ENCODE peak calls at places on chromosomes 16 and 17, in six cellular contexts. E is H1, N is heart right ventricle, T is cardiac muscle cell, H is GM23338, K is ascending aorta. C is an unnamed sample.

GRCh38 chr17:57440522-57441269 is 184.4 kb downstream of the MSI2 start:
- DNase-seq in E (peak), N (peak), T (peak), H (peak), K (peak), C (peak)

GRCh38 chr16:78906135-78906534 is 694.4 kb downstream of the MAF start:
- DNase-seq in E (no peak), N (no peak), T (no peak), H (peak), K (no peak), C (no peak)

GRCh38 chr17:2468270-2468669 is 43.4 kb downstream of the METTL16 start:
- DNase-seq in E (no peak), N (no peak), T (no peak), H (no peak), K (no peak), C (no peak)

GRCh38 chr16:56919099-56919800 is 12.7 kb upstream of the HERPUD1 start:
- DNase-seq in E (no peak), N (no peak), T (no peak), H (no peak), K (no peak), C (no peak)

GRCh38 chr16:67841198-67841815 is 813 bp upstream of the THAP11 start:
- DNase-seq in E (no peak), N (no peak), T (no peak), H (peak), K (no peak), C (no peak)

GRCh38 chr17:4573682-4574081 is 10.6 kb upstream of the SMTNL2 start:
- DNase-seq in E (no peak), N (peak), T (no peak), H (no peak), K (no peak), C (no peak)

GRCh38 chr17:41049110-41049509 is 2.0 kb upstream of the KRTAP2-1 start:
- DNase-seq in E (no peak), N (no peak), T (no peak), H (no peak), K (no peak), C (no peak)

GRCh38 chr16:24216961-24217360 is 39.2 kb upstream of the CACNG3 start:
- DNase-seq in E (no peak), N (no peak), T (no peak), H (no peak), K (no peak), C (no peak)

GRCh38 chr17:81150379-81151038 is 14.8 kb upstream of the PVALEF start:
- DNase-seq in E (no peak), N (no peak), T (no peak), H (no peak), K (peak), C (no peak)

GRCh38 chr16:83589576-83589975 is 218.2 kb upstream of the HSBP1 start:
- DNase-seq in E (no peak), N (no peak), T (no peak), H (no peak), K (no peak), C (no peak)

GRCh38 chr17:14748036-14748715 is 447.3 kb downstream of the HS3ST3B1 start:
- DNase-seq in E (no peak), N (no peak), T (no peak), H (no peak), K (no peak), C (no peak)

GRCh38 chr17:41060052-41060604 is at the start of gene KRTAP2-3:
- DNase-seq in E (no peak), N (no peak), T (no peak), H (no peak), K (no peak), C (no peak)

GRCh38 chr17:4900231-4901107 is 1.1 kb downstream of the C17orf107 start:
- DNase-seq in E (peak), N (no peak), T (no peak), H (peak), K (peak), C (peak)

DNA sequence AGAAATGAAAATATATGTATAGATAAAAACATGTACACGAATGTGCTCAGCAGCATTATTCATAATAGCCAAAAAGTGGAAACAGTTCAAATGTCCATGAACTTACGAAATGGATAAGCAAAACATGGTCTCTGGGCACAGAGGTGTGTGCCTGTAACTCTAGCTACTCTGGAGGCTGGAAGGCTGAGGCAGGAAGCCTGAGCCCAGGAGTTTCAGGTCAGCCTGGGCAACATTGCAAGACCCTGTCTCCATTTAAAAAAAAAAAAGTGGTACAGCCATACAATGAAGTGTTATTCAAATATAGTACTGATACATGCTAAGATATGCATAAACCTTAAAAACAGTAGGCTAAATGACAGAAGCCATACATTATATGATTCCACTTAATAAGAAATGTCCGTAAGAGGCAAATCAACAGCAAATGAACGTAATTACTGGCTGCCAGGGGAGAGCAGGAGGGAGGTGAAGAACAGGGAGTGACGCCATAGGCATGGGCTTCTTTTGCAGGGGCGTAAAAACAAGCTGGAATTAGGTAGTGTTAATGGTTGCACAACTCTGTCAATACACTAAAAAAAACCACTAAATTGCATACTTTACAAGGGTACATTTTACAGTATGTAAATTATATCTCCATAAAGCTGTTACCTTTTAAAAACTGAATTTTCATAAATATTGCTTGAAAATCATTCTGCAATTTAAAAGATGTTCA is 87.2 kb upstream of the PLEKHM1 start:
- DNase-seq in E (no peak), N (no peak), T (no peak), H (peak), K (no peak), C (no peak)
- H3K27ac ChIP-seq in E (no peak), N (no peak), T (no peak), H (no peak), K (no peak), C (no peak)

DNA sequence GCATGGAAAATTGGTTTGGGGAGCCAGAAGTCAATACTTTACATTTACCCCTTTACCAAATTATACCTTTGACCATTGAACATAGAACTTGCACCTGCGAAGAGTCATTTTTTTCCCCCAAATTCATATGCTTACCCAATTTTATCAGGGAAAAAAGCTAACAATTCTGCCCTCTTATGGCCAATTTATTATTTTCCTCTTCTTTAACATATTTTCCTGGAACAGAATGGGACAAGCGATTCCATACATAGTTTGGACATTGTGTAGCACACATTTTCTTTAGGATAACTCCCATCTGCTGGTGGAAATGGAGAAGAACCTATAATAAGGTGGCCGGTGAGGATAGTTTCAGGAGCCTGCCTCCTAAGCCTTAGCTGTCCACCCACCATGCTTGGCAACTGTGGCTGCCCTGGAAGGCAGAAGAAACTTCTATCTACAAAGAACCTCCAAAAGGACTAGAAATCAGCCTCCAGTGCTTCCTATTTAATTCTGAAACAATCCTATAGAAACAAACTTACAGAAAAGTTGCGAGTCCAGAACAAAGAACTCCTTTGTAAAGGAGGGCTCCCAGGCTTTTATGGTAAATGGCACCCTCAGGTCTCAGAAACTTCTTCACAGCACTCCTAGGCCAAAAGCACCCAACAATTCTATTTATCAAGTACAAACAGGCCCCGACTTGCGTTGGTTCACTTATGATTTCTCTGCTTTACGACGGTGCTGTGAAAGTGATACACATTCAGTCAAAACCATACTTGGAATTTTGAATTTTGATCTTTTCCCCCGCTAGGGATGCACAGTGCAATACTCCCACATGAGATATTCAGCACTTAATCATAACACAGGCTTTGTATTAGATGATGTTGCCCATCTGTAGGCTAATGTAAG is 64.1 kb upstream of the CACNG4 start:
- DNase-seq in E (no peak), N (no peak), T (no peak), H (no peak), K (no peak), C (no peak)
- TF ChIP-seq CTCF in E (no peak), N (peak), T (peak), H (no peak), K (no peak), C (no peak)

GRCh38 chr17:27573548-27573947 is 57.4 kb upstream of the LGALS9 start:
- DNase-seq in E (no peak), N (no peak), T (no peak), H (no peak), K (no peak), C (no peak)
- H3K27ac ChIP-seq in E (no peak), N (no peak), T (peak), H (peak), K (no peak), C (no peak)

DNA sequence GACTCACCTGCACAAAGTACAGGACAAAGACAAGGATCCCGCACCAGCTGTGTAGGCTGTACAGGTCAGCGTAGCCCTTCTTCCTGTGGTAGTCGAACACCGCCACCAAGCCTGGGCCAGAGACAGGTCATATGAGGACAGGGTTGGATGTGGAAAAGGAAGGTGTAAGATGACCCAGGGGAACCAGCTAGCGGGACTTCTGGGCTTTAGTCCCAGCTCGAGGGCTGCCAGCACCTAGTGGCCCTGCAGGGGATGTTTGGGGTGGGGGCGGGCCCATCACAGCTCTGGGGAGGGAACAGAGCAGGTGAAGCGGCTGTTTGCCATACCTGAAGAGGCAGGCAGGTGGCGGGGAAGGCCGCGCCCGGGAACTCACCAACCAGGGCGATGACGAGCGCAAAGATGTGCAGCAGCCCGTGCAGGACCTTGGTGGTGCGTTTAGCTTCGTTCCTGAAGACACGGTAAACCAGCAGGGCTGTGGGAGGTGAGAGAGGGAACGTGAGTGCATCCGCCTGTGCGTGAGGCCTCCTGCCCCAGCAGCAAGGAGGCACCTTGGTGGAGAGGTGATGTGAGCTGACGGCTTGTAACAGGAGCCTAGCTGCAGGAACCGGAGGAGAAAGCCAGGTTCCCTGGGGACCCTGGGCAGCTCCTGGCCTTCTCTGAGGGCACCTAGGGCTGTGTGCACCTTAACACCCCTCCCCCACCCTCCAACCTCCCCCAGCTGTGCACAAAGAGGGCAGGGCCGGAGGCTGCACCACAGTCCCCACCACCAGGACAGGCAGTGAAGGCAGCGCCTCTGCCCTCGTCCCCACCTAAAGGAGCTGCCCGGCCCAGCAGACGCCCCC is 10.2 kb downstream of the CYB561 start:
- DNase-seq in E (peak), N (no peak), T (no peak), H (peak), K (peak), C (no peak)
- TF ChIP-seq CTCF in E (peak), N (no peak), T (no peak), H (peak), K (no peak), C (no peak)

DNA sequence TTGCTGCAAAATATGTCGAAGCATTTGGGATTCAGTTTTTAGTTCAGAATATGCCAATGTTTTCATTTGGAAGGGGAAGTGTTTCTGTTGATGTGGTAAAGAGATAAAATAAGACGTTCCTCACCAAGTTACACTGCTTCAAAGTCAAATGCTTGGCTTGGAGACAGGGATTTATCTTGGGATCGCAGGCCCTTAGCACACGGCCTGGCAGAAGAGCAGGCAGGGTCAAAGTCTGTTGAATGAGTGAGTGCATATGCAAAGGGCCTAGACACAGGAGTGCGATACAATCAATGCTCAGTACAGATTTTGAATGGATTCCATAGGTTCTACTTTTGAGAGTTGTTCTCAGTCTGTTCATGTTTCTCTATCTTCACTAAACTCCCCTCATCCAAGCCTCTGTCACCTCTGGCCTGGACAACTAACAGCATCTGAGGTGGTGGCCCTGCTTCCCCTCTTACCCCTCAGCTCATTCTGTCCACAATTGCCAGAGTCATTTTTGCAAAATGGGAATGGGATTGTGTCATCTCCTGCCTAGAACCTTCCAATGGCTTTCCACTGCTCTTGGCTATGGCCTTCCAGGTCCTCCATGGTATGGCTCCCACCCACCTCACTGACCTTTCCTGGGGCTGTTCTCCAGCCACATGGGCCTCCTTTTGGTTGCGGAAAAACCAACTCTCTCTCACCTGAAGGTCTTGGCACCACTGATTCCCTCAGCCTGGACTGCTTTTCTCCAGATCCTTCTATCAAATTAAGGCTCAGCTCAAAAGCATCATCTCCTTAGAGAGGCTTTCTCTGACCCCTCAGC is 3.2 kb downstream of the DEXI start:
- DNase-seq in E (no peak), N (no peak), T (no peak), H (no peak), K (no peak), C (no peak)
- H3K27ac ChIP-seq in E (no peak), N (peak), T (no peak), H (no peak), K (peak), C (peak)

C was measured in coronary artery.